ENCODE peak calls at places on chromosomes 7 and 10, in five cellular contexts. One of them, this sample, is unnamed.

GRCh38 chr7:104096683-104097082 is 107.2 kb upstream of the RELN start:
- DNase-seq in HAP-1: peak
- DNase-seq in CD8-positive, alpha-beta memory T cell: no peak
- DNase-seq in AG04450: no peak
- DNase-seq in adrenal gland: no peak
- DNase-seq in this sample: no peak

GRCh38 chr7:74453321-74454011 is at the start of gene GTF2IRD1:
- DNase-seq in HAP-1: peak
- DNase-seq in adrenal gland: peak
- DNase-seq in AG04450: peak
- DNase-seq in CD8-positive, alpha-beta memory T cell: peak
- DNase-seq in this sample: no peak

GRCh38 chr10:110845756-110846620 is 25.7 kb upstream of the PDCD4 start:
- DNase-seq in CD8-positive, alpha-beta memory T cell: no peak
- DNase-seq in adrenal gland: no peak
- DNase-seq in AG04450: no peak
- DNase-seq in HAP-1: no peak
- DNase-seq in this sample: no peak

GRCh38 chr10:64648915-64649314 is 1127.7 kb downstream of the REEP3 start:
- DNase-seq in adrenal gland: no peak
- DNase-seq in HAP-1: peak
- DNase-seq in AG04450: no peak
- DNase-seq in CD8-positive, alpha-beta memory T cell: no peak
- DNase-seq in this sample: no peak

GRCh38 chr10:43235070-43235900 is 31.6 kb downstream of the RASGEF1A start:
- DNase-seq in HAP-1: peak
- DNase-seq in CD8-positive, alpha-beta memory T cell: no peak
- DNase-seq in AG04450: no peak
- DNase-seq in adrenal gland: peak
- DNase-seq in this sample: no peak

GRCh38 chr7:17633099-17633498 is 307.2 kb downstream of the SNX13 start:
- DNase-seq in HAP-1: no peak
- DNase-seq in CD8-positive, alpha-beta memory T cell: no peak
- DNase-seq in AG04450: no peak
- DNase-seq in adrenal gland: peak
- DNase-seq in this sample: no peak

GRCh38 chr7:82598958-82599357 is 155.4 kb upstream of the CACNA2D1 start:
- DNase-seq in CD8-positive, alpha-beta memory T cell: no peak
- DNase-seq in adrenal gland: no peak
- DNase-seq in HAP-1: no peak
- DNase-seq in AG04450: peak
- DNase-seq in this sample: no peak

GRCh38 chr7:37713613-37714012 is 30.0 kb downstream of the GPR141 start:
- DNase-seq in CD8-positive, alpha-beta memory T cell: no peak
- DNase-seq in AG04450: no peak
- DNase-seq in HAP-1: no peak
- DNase-seq in adrenal gland: no peak
- DNase-seq in this sample: no peak

GRCh38 chr10:53314856-53315255 is 542.3 kb upstream of the MBL2 start:
- DNase-seq in AG04450: peak
- DNase-seq in CD8-positive, alpha-beta memory T cell: no peak
- DNase-seq in adrenal gland: no peak
- DNase-seq in HAP-1: peak
- DNase-seq in this sample: no peak

GRCh38 chr10:98172495-98172894 is 38.0 kb downstream of the R3HCC1L start:
- DNase-seq in adrenal gland: no peak
- DNase-seq in AG04450: no peak
- DNase-seq in CD8-positive, alpha-beta memory T cell: no peak
- DNase-seq in HAP-1: no peak
- DNase-seq in this sample: no peak

GRCh38 chr10:91969297-91969696 is 45.7 kb downstream of the BTAF1 start:
- DNase-seq in adrenal gland: no peak
- DNase-seq in AG04450: no peak
- DNase-seq in HAP-1: no peak
- DNase-seq in CD8-positive, alpha-beta memory T cell: no peak
- DNase-seq in this sample: no peak

GRCh38 chr10:109912335-109913282 is 10.7 kb downstream of the XPNPEP1 start:
- DNase-seq in AG04450: peak
- DNase-seq in adrenal gland: no peak
- DNase-seq in CD8-positive, alpha-beta memory T cell: no peak
- DNase-seq in HAP-1: no peak
- DNase-seq in this sample: no peak

GRCh38 chr10:86335831-86336230 is 30.8 kb downstream of the GRID1 start:
- DNase-seq in HAP-1: no peak
- DNase-seq in adrenal gland: no peak
- DNase-seq in AG04450: no peak
- DNase-seq in CD8-positive, alpha-beta memory T cell: no peak
- DNase-seq in this sample: no peak

GRCh38 chr7:157263156-157263555 is 73.6 kb upstream of the DNAJB6 start:
- DNase-seq in adrenal gland: no peak
- DNase-seq in HAP-1: no peak
- DNase-seq in AG04450: no peak
- DNase-seq in CD8-positive, alpha-beta memory T cell: no peak
- DNase-seq in this sample: no peak

GRCh38 chr10:32103721-32104120 is 47.5 kb upstream of the KIF5B start:
- DNase-seq in HAP-1: no peak
- DNase-seq in AG04450: no peak
- DNase-seq in CD8-positive, alpha-beta memory T cell: no peak
- DNase-seq in adrenal gland: no peak
- DNase-seq in this sample: no peak

GRCh38 chr10:35643151-35643975 is 1.3 kb upstream of the FZD8 start:
- DNase-seq in adrenal gland: peak
- DNase-seq in HAP-1: peak
- DNase-seq in AG04450: no peak
- DNase-seq in CD8-positive, alpha-beta memory T cell: peak
- DNase-seq in this sample: no peak

GRCh38 chr10:88512599-88512998 is 70.5 kb downstream of the RNLS start:
- DNase-seq in CD8-positive, alpha-beta memory T cell: no peak
- DNase-seq in AG04450: no peak
- DNase-seq in adrenal gland: no peak
- DNase-seq in HAP-1: no peak
- DNase-seq in this sample: no peak

GRCh38 chr7:132368246-132368900 is 207.9 kb downstream of the PLXNA4 start:
- DNase-seq in adrenal gland: no peak
- DNase-seq in CD8-positive, alpha-beta memory T cell: no peak
- DNase-seq in AG04450: no peak
- DNase-seq in HAP-1: no peak
- DNase-seq in this sample: no peak

GRCh38 chr10:11208243-11208642 is 190.6 kb downstream of the CELF2 start:
- DNase-seq in AG04450: no peak
- DNase-seq in HAP-1: no peak
- DNase-seq in CD8-positive, alpha-beta memory T cell: no peak
- DNase-seq in adrenal gland: no peak
- DNase-seq in this sample: no peak

GRCh38 chr7:158538156-158538946 is 49.3 kb downstream of the PTPRN2 start:
- DNase-seq in CD8-positive, alpha-beta memory T cell: no peak
- DNase-seq in AG04450: no peak
- DNase-seq in adrenal gland: no peak
- DNase-seq in HAP-1: no peak
- DNase-seq in this sample: no peak

GRCh38 chr10:132556994-132557441 is 19.4 kb downstream of the INPP5A start:
- DNase-seq in HAP-1: no peak
- DNase-seq in adrenal gland: no peak
- DNase-seq in CD8-positive, alpha-beta memory T cell: no peak
- DNase-seq in AG04450: no peak
- DNase-seq in this sample: no peak

GRCh38 chr7:44454348-44454747 is 36.1 kb downstream of the NUDCD3 start:
- DNase-seq in CD8-positive, alpha-beta memory T cell: peak
- DNase-seq in AG04450: no peak
- DNase-seq in adrenal gland: no peak
- DNase-seq in HAP-1: no peak
- DNase-seq in this sample: no peak

GRCh38 chr10:102994551-102995295 is 76.6 kb downstream of the CNNM2 start:
- DNase-seq in adrenal gland: no peak
- DNase-seq in AG04450: no peak
- DNase-seq in CD8-positive, alpha-beta memory T cell: no peak
- DNase-seq in HAP-1: no peak
- DNase-seq in this sample: no peak

GRCh38 chr10:103717341-103718246 is 137.8 kb downstream of the SH3PXD2A start:
- DNase-seq in HAP-1: no peak
- DNase-seq in AG04450: no peak
- DNase-seq in CD8-positive, alpha-beta memory T cell: no peak
- DNase-seq in adrenal gland: no peak
- DNase-seq in this sample: no peak

GRCh38 chr10:13784067-13784466 is 197.3 kb downstream of the PRPF18 start:
- DNase-seq in AG04450: no peak
- DNase-seq in HAP-1: no peak
- DNase-seq in CD8-positive, alpha-beta memory T cell: peak
- DNase-seq in adrenal gland: no peak
- DNase-seq in this sample: peak

GRCh38 chr10:42951486-42952251 is 125.2 kb upstream of the RET start:
- DNase-seq in CD8-positive, alpha-beta memory T cell: no peak
- DNase-seq in adrenal gland: no peak
- DNase-seq in HAP-1: peak
- DNase-seq in AG04450: no peak
- DNase-seq in this sample: no peak

GRCh38 chr10:26242752-26243151 is 26.2 kb downstream of the GAD2 start:
- DNase-seq in HAP-1: no peak
- DNase-seq in CD8-positive, alpha-beta memory T cell: no peak
- DNase-seq in AG04450: no peak
- DNase-seq in adrenal gland: no peak
- DNase-seq in this sample: no peak

GRCh38 chr10:15485027-15485426 is 113.9 kb upstream of the FAM171A1 start:
- DNase-seq in adrenal gland: no peak
- DNase-seq in CD8-positive, alpha-beta memory T cell: no peak
- DNase-seq in HAP-1: no peak
- DNase-seq in AG04450: no peak
- DNase-seq in this sample: no peak

GRCh38 chr10:33537066-33537465 is 202.6 kb upstream of the NRP1 start:
- DNase-seq in adrenal gland: no peak
- DNase-seq in HAP-1: no peak
- DNase-seq in CD8-positive, alpha-beta memory T cell: no peak
- DNase-seq in AG04450: no peak
- DNase-seq in this sample: no peak

GRCh38 chr7:32068411-32068905 is 1.7 kb downstream of the PDE1C start:
- DNase-seq in CD8-positive, alpha-beta memory T cell: no peak
- DNase-seq in HAP-1: no peak
- DNase-seq in AG04450: no peak
- DNase-seq in adrenal gland: no peak
- DNase-seq in this sample: no peak
- H3K4me3 ChIP-seq in CD8-positive, alpha-beta memory T cell: no peak
- H3K4me3 ChIP-seq in HAP-1: no peak
- H3K4me3 ChIP-seq in AG04450: peak
- H3K4me3 ChIP-seq in adrenal gland: no peak
- H3K4me3 ChIP-seq in this sample: no peak

GRCh38 chr7:155380986-155381851 is 76.7 kb upstream of the EN2 start:
- DNase-seq in HAP-1: no peak
- DNase-seq in AG04450: no peak
- DNase-seq in CD8-positive, alpha-beta memory T cell: no peak
- DNase-seq in adrenal gland: no peak
- DNase-seq in this sample: no peak

GRCh38 chr7:155382802-155383171 is 75.1 kb upstream of the EN2 start:
- DNase-seq in HAP-1: no peak
- DNase-seq in CD8-positive, alpha-beta memory T cell: no peak
- DNase-seq in AG04450: no peak
- DNase-seq in adrenal gland: no peak
- DNase-seq in this sample: no peak

GRCh38 chr7:155380221-155380861 is 77.6 kb upstream of the EN2 start:
- DNase-seq in CD8-positive, alpha-beta memory T cell: peak
- DNase-seq in adrenal gland: peak
- DNase-seq in HAP-1: peak
- DNase-seq in AG04450: peak
- DNase-seq in this sample: peak

GRCh38 chr7:155383756-155384491 is 74.0 kb upstream of the EN2 start:
- DNase-seq in CD8-positive, alpha-beta memory T cell: no peak
- DNase-seq in HAP-1: no peak
- DNase-seq in adrenal gland: no peak
- DNase-seq in AG04450: no peak
- DNase-seq in this sample: no peak

GRCh38 chr7:155381852-155382801 is 75.8 kb upstream of the EN2 start:
- DNase-seq in adrenal gland: no peak
- DNase-seq in HAP-1: no peak
- DNase-seq in CD8-positive, alpha-beta memory T cell: no peak
- DNase-seq in AG04450: no peak
- DNase-seq in this sample: no peak
- H3K4me3 ChIP-seq in adrenal gland: no peak
- H3K4me3 ChIP-seq in HAP-1: no peak
- H3K4me3 ChIP-seq in CD8-positive, alpha-beta memory T cell: no peak
- H3K4me3 ChIP-seq in AG04450: peak
- H3K4me3 ChIP-seq in this sample: no peak

GRCh38 chr7:27106906-27107250 is 4.4 kb upstream of the HOXA2 start:
- DNase-seq in adrenal gland: no peak
- DNase-seq in CD8-positive, alpha-beta memory T cell: no peak
- DNase-seq in AG04450: no peak
- DNase-seq in HAP-1: no peak
- DNase-seq in this sample: no peak
- H3K4me3 ChIP-seq in adrenal gland: peak
- H3K4me3 ChIP-seq in CD8-positive, alpha-beta memory T cell: no peak
- H3K4me3 ChIP-seq in AG04450: peak
- H3K4me3 ChIP-seq in HAP-1: no peak
- H3K4me3 ChIP-seq in this sample: no peak

GRCh38 chr10:74000892-74001669 is 3.2 kb downstream of the VCL start:
- DNase-seq in AG04450: no peak
- DNase-seq in adrenal gland: no peak
- DNase-seq in CD8-positive, alpha-beta memory T cell: no peak
- DNase-seq in HAP-1: no peak
- DNase-seq in this sample: no peak
- H3K4me3 ChIP-seq in AG04450: peak
- H3K4me3 ChIP-seq in adrenal gland: no peak
- H3K4me3 ChIP-seq in CD8-positive, alpha-beta memory T cell: no peak
- H3K4me3 ChIP-seq in HAP-1: peak
- H3K4me3 ChIP-seq in this sample: no peak

DNA sequence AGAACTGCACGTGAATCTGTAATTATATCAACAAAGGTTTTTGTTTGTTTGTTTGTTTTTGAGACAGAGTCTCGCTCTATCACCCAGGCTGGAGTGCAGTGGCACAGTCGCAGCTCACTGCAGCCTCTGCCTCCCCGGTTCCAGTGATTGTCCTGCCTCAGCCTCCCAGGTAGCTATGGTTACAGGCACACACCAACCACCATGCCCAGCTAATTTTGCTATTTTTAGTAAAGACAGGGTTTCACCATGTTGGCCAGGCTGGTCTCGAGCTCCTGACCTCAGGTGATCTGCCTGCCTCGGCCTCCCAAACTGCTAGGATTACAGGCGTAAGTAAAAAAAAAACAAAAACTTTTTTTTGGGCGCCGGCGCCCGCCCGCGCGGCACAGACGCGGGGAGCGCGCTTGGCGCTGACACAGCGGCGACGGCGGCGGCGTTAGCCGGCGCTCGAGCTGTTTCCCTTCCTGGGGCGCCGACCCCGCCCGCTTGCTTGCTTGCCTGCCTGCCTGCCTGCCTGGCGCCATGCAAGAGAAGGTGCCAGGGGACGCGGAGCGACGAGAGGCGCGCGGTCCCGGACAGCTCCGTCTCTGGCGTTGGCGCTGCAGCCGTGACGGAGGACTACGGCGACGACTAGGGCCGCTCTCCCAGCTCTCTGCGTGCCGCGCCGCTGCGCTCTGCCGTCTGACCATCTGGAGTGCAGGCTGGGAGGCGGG is 171.4 kb upstream of the NUPR2 start:
- DNase-seq in CD8-positive, alpha-beta memory T cell: no peak
- DNase-seq in AG04450: no peak
- DNase-seq in HAP-1: no peak
- DNase-seq in adrenal gland: peak
- DNase-seq in this sample: no peak
- H3K4me3 ChIP-seq in CD8-positive, alpha-beta memory T cell: no peak
- H3K4me3 ChIP-seq in AG04450: no peak
- H3K4me3 ChIP-seq in HAP-1: no peak
- H3K4me3 ChIP-seq in adrenal gland: peak
- H3K4me3 ChIP-seq in this sample: no peak